ENCODE peak calls at places on chromosomes 16 and 17, in six cellular contexts. X, W, B, O, V and U are unnamed samples.

GRCh38 chr16:5025171-5025632 is 8.5 kb downstream of the NAGPA start:
- DNase-seq in X (no peak), W (no peak), B (no peak), O (no peak), V (peak), U (no peak)

GRCh38 chr17:5533486-5534315 is 47.3 kb downstream of the MIS12 start:
- DNase-seq in X (no peak), W (no peak), B (no peak), O (no peak), V (no peak), U (no peak)

GRCh38 chr17:45172541-45173286 is 11.0 kb downstream of the HEXIM2 start:
- DNase-seq in X (peak), W (peak), B (peak), O (no peak), V (no peak), U (no peak)

GRCh38 chr16:7376227-7376626 is 43.6 kb downstream of the RBFOX1 start:
- DNase-seq in X (no peak), W (no peak), B (no peak), O (no peak), V (no peak), U (no peak)

GRCh38 chr17:37791434-37791833 is 46.6 kb upstream of the HNF1B start:
- DNase-seq in X (peak), W (no peak), B (no peak), O (no peak), V (peak), U (peak)

GRCh38 chr16:70588565-70588964 is 57.8 kb upstream of the IL34 start:
- DNase-seq in X (no peak), W (no peak), B (no peak), O (no peak), V (no peak), U (no peak)

GRCh38 chr17:55394357-55395021 is 27.1 kb downstream of the MMD start:
- DNase-seq in X (no peak), W (no peak), B (no peak), O (no peak), V (no peak), U (no peak)

GRCh38 chr16:24540575-24541240 is 1.3 kb downstream of the RBBP6 start:
- DNase-seq in X (no peak), W (no peak), B (no peak), O (no peak), V (peak), U (no peak)

GRCh38 chr17:77886387-77886728 is 72.1 kb upstream of the TNRC6C start:
- DNase-seq in X (no peak), W (no peak), B (peak), O (no peak), V (no peak), U (no peak)

GRCh38 chr16:88533381-88533831 is 36.8 kb upstream of the ZC3H18 start:
- DNase-seq in X (no peak), W (no peak), B (no peak), O (no peak), V (no peak), U (no peak)

GRCh38 chr17:3974980-3975379 is 10.7 kb upstream of the ATP2A3 start:
- DNase-seq in X (no peak), W (no peak), B (no peak), O (no peak), V (no peak), U (no peak)

GRCh38 chr17:77280304-77280910 is 139.6 kb downstream of the SEC14L1 start:
- DNase-seq in X (no peak), W (peak), B (no peak), O (no peak), V (no peak), U (no peak)

GRCh38 chr16:86258713-86259112 is 251.6 kb upstream of the FOXF1 start:
- DNase-seq in X (no peak), W (no peak), B (no peak), O (no peak), V (no peak), U (no peak)

GRCh38 chr16:68995011-68995504 is 110.4 kb upstream of the HAS3 start:
- DNase-seq in X (no peak), W (peak), B (no peak), O (no peak), V (no peak), U (no peak)

GRCh38 chr17:41486809-41487530 is 2.7 kb downstream of the KRT36 start:
- DNase-seq in X (peak), W (no peak), B (no peak), O (no peak), V (peak), U (no peak)
- TF ChIP-seq CTCF in X (peak), W (no peak), B (peak), O (peak), V (peak), U (peak)

GRCh38 chr17:74758846-74759163 is 10.4 kb downstream of the NHERF1 start:
- DNase-seq in X (no peak), W (no peak), B (no peak), O (no peak), V (no peak), U (no peak)

GRCh38 chr17:74757502-74757901 is 9.1 kb downstream of the NHERF1 start:
- DNase-seq in X (peak), W (no peak), B (no peak), O (no peak), V (no peak), U (no peak)

GRCh38 chr17:74757931-74758845 is 9.8 kb downstream of the NHERF1 start:
- DNase-seq in X (peak), W (no peak), B (no peak), O (no peak), V (no peak), U (no peak)

GRCh38 chr17:74755533-74755932 is 7.1 kb downstream of the NHERF1 start:
- DNase-seq in X (no peak), W (no peak), B (no peak), O (no peak), V (no peak), U (no peak)

DNA sequence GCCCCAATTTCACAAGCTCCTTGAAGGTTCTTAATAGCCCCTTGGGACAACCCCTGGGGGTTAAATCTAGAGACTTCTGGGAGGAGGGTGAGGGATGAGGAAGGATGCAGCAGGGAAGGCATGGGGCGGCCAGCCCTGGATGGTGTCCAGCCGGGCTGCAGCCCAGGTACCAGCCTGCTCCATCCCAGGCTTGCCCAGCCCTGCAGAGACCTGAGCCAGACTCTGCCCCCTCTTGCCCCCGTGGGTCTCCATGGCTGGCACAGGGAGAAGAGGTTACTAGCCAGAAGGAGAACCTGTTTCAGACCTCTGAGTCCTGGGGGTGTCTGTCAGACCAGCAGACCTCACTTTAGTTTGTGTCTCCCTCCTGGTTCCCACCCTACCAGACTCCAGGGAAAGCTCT is 8.5 kb downstream of the NHERF1 start:
- DNase-seq in X (no peak), W (no peak), B (no peak), O (no peak), V (no peak), U (no peak)
- H3K4me3 ChIP-seq in X (no peak), W (no peak), B (no peak), O (no peak), V (no peak), U (no peak)

DNA sequence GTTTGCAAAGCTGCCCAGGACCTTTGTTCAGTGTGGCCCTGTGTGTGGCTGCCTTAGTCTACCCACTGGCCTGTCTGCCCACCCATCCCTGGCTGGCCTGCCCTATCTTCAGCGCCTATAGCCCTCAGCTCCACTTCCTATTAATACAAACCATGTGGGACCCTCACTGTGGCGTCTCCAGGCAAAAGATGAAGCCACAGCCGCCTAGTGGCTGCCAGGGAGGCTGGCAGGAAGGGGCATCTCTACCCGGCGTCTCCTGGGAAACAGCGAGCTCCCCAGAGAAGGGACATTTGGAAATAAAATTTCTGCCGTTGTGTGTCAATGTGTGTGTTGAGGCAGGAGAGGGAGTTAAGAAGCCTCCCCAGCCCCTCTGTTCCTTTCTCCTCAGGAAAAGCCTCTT is 31.5 kb downstream of the NEUROD2 start:
- DNase-seq in X (no peak), W (no peak), B (no peak), O (no peak), V (no peak), U (no peak)
- TF ChIP-seq CTCF in X (peak), W (no peak), B (peak), O (peak), V (peak), U (peak)

GRCh38 chr17:43905400-43905984 is 1.8 kb downstream of the MPP2 start:
- DNase-seq in X (no peak), W (no peak), B (no peak), O (no peak), V (no peak), U (no peak)
- H3K4me3 ChIP-seq in X (no peak), W (no peak), B (peak), O (no peak), V (no peak), U (no peak)